ENCODE peak calls at places on chromosomes 5 and 9, in ten cellular contexts. M, Q, L, H, E, O, J, P, N and S are unnamed samples.

GRCh38 chr9:127130661-127131538 is 8.5 kb upstream of the ANGPTL2 start:
- DNase-seq in O (no peak), L (no peak), H (peak), M (no peak), P (peak), Q (peak), E (peak), N (peak), J (no peak), S (peak)

GRCh38 chr9:128005938-128006337 is 25.1 kb upstream of the EEIG1 start:
- DNase-seq in O (no peak), L (no peak), H (no peak), P (no peak), Q (no peak), M (no peak), N (peak), E (no peak), J (no peak), S (peak)

GRCh38 chr5:58071566-58071965 is 388.3 kb downstream of the PLK2 start:
- DNase-seq in M (no peak), O (no peak), E (no peak), L (no peak), J (no peak), N (no peak), P (no peak), H (peak), Q (no peak), S (no peak)

GRCh38 chr5:178325311-178326053 is 92.9 kb upstream of the PHYKPL start:
- DNase-seq in P (no peak), O (no peak), L (no peak), Q (no peak), E (no peak), N (no peak), H (no peak), J (no peak), M (no peak), S (no peak)

GRCh38 chr9:78325343-78325742 is 28.4 kb downstream of the PSAT1 start:
- DNase-seq in E (peak), O (no peak), J (no peak), Q (peak), H (peak), N (peak), P (no peak), M (no peak), L (no peak), S (no peak)

GRCh38 chr9:99819123-99819483 is 2.6 kb upstream of the NR4A3 start:
- DNase-seq in E (no peak), O (no peak), L (no peak), P (peak), N (no peak), H (no peak), M (no peak), Q (no peak), J (no peak), S (peak)

GRCh38 chr9:107348836-107349235 is 65.8 kb downstream of the RAD23B start:
- DNase-seq in E (no peak), J (no peak), P (no peak), M (no peak), L (no peak), Q (no peak), H (no peak), O (no peak), N (no peak), S (no peak)

GRCh38 chr5:52502591-52502990 is 285.1 kb upstream of the ITGA1 start:
- DNase-seq in E (no peak), Q (no peak), L (no peak), N (no peak), J (no peak), H (no peak), O (no peak), M (no peak), P (no peak), S (no peak)

GRCh38 chr9:4012446-4012845 is 287.4 kb downstream of the GLIS3 start:
- DNase-seq in L (no peak), N (peak), O (no peak), J (no peak), M (no peak), P (no peak), Q (no peak), H (no peak), E (no peak), S (no peak)

GRCh38 chr9:35599763-35600604 is 5.1 kb upstream of the TESK1 start:
- DNase-seq in H (no peak), N (no peak), E (no peak), J (no peak), O (no peak), P (peak), L (peak), Q (no peak), M (no peak), S (no peak)